ENCODE peak calls at places on chromosomes 12 and 14, in five cellular contexts. G, D, B, J and U are unnamed samples.
A peak's percentile ranks its signal among the peaks of the same experiment; 100 is the strongest.

GRCh38 chr12:77133566-77133965 is 68.2 kb upstream of the E2F7 start:
- DNase-seq in G (peak; percentile 29), D (no peak), B (no peak), J (peak; percentile 58), U (peak; percentile 59)

GRCh38 chr12:88665051-88665450 is 84.8 kb upstream of the KITLG start:
- DNase-seq in G (no peak), D (no peak), B (no peak), J (peak; percentile 46), U (peak; percentile 22)

GRCh38 chr14:68507544-68508081 is 285.3 kb downstream of the ZFP36L1 start:
- DNase-seq in G (peak; percentile 16), D (no peak), B (peak; percentile 77), J (no peak), U (no peak)

GRCh38 chr12:111349748-111350520 is 19.0 kb downstream of the PHETA1 start:
- DNase-seq in G (no peak), D (no peak), B (no peak), J (no peak), U (no peak)

GRCh38 chr12:29026419-29026818 is 122.7 kb upstream of the FAR2 start:
- DNase-seq in G (no peak), D (no peak), B (no peak), J (peak; percentile 31), U (peak; percentile 62)

GRCh38 chr14:32006267-32007110 is 70.6 kb upstream of the ARHGAP5 start:
- DNase-seq in G (no peak), D (no peak), B (no peak), J (no peak), U (peak; percentile 75)

GRCh38 chr14:103329421-103330347 is 4.4 kb upstream of the EIF5 start:
- DNase-seq in G (no peak), D (peak; percentile 47), B (no peak), J (peak; percentile 35), U (peak; percentile 10)

GRCh38 chr12:50024804-50025186 is 499 bp downstream of the RACGAP1 start:
- DNase-seq in G (no peak), D (no peak), B (no peak), J (peak; percentile 21), U (peak; percentile 11)

GRCh38 chr12:124940393-124941169 is 26.1 kb upstream of the UBC start:
- DNase-seq in G (peak; percentile 89), D (peak; percentile 94), B (peak; percentile 82), J (peak; percentile 88), U (peak; percentile 90)

GRCh38 chr14:91273885-91274273 is 29.4 kb upstream of the GPR68 start:
- DNase-seq in G (no peak), D (no peak), B (no peak), J (no peak), U (no peak)

GRCh38 chr14:63286071-63286470 is 32.7 kb downstream of the GPHB5 start:
- DNase-seq in G (no peak), D (no peak), B (no peak), J (no peak), U (no peak)

GRCh38 chr14:93150227-93151206 is 34.2 kb downstream of the MOAP1 start:
- DNase-seq in G (no peak), D (no peak), B (no peak), J (peak; percentile 83), U (no peak)

GRCh38 chr14:52248057-52248456 is 19.4 kb upstream of the PTGDR start:
- DNase-seq in G (no peak), D (no peak), B (no peak), J (no peak), U (no peak)

GRCh38 chr14:59882957-59883356 is 12.4 kb upstream of the RTN1 start:
- DNase-seq in G (no peak), D (no peak), B (no peak), J (no peak), U (no peak)

GRCh38 chr12:106625976-106626375 is 43.2 kb downstream of the RFX4 start:
- DNase-seq in G (no peak), D (no peak), B (no peak), J (no peak), U (no peak)

GRCh38 chr12:45216297-45216982 is 545 bp downstream of the ANO6 start:
- DNase-seq in G (peak; percentile 51), D (peak; percentile 79), B (peak; percentile 40), J (peak; percentile 56), U (peak; percentile 47)

GRCh38 chr12:117774986-117775775 is 193.6 kb downstream of the KSR2 start:
- DNase-seq in G (no peak), D (no peak), B (no peak), J (no peak), U (peak; percentile 48)

GRCh38 chr12:6367065-6367968 is 8.0 kb downstream of the SCNN1A start:
- DNase-seq in G (peak; percentile 50), D (no peak), B (peak; percentile 50), J (no peak), U (peak; percentile 50)

GRCh38 chr12:3341594-3341993 is 149.4 kb upstream of the PRMT8 start:
- DNase-seq in G (no peak), D (no peak), B (no peak), J (no peak), U (no peak)

GRCh38 chr14:63672417-63673180 is 30.9 kb upstream of the WDR89 start:
- DNase-seq in G (no peak), D (no peak), B (no peak), J (no peak), U (no peak)

GRCh38 chr14:55019968-55020554 is 6.8 kb downstream of the WDHD1 start:
- DNase-seq in G (no peak), D (no peak), B (no peak), J (no peak), U (no peak)

GRCh38 chr12:47990351-47991105 is 13.7 kb downstream of the COL2A1 start:
- DNase-seq in G (peak; percentile 87), D (no peak), B (peak; percentile 63), J (no peak), U (peak; percentile 3)

GRCh38 chr12:15629108-15629507 is 160.1 kb downstream of the EPS8 start:
- DNase-seq in G (no peak), D (peak; percentile 94), B (no peak), J (peak; percentile 88), U (peak; percentile 91)

GRCh38 chr12:115611477-115611876 is 666.0 kb downstream of the MED13L start:
- DNase-seq in G (no peak), D (no peak), B (no peak), J (no peak), U (no peak)

GRCh38 chr14:105448706-105449111 is 25.9 kb upstream of the CRIP2 start:
- DNase-seq in G (peak; percentile 54), D (peak; percentile 85), B (peak; percentile 65), J (peak; percentile 14), U (peak; percentile 24)

GRCh38 chr12:62866451-62867082 is 68.4 kb downstream of the PPM1H start:
- DNase-seq in G (no peak), D (no peak), B (no peak), J (peak; percentile 56), U (peak; percentile 4)

GRCh38 chr14:29453045-29453444 is 474.6 kb downstream of the PRKD1 start:
- DNase-seq in G (no peak), D (no peak), B (no peak), J (no peak), U (no peak)

GRCh38 chr12:84978921-84979320 is 57.2 kb downstream of the TSPAN19 start:
- DNase-seq in G (no peak), D (no peak), B (no peak), J (no peak), U (no peak)